ENCODE peak calls at places on chromosomes 2 and 18, in seven cellular contexts. I is GM12878, E is IMR-90, G is K562, O is A549, D is HepG2, L is H1. Q is an unnamed sample.

GRCh38 chr2:10382313-10383061 is 65.6 kb downstream of the ODC1 start:
- DNase-seq in I (peak), E (no peak), G (no peak), O (no peak), D (no peak), L (no peak), Q (no peak)

GRCh38 chr2:98664323-98664722 is 55.9 kb downstream of the UNC50 start:
- DNase-seq in I (no peak), E (no peak), G (no peak), O (no peak), D (no peak), L (no peak), Q (no peak)

GRCh38 chr2:234355798-234356365 is 141.0 kb downstream of the ARL4C start:
- DNase-seq in I (no peak), E (no peak), G (no peak), O (no peak), D (no peak), L (no peak), Q (no peak)

GRCh38 chr2:70525032-70525431 is 28.6 kb downstream of the TGFA start:
- DNase-seq in I (no peak), E (no peak), G (no peak), O (peak), D (peak), L (no peak), Q (no peak)

GRCh38 chr2:176139621-176140020 is 10.1 kb downstream of the HOXD8 start:
- DNase-seq in I (no peak), E (no peak), G (no peak), O (no peak), D (no peak), L (no peak), Q (peak)

GRCh38 chr2:215435261-215435808 is 533 bp downstream of the FN1 start:
- DNase-seq in I (no peak), E (no peak), G (peak), O (peak), D (no peak), L (no peak), Q (no peak)

GRCh38 chr2:24175631-24176030 is 778 bp downstream of the FAM228A start:
- DNase-seq in I (no peak), E (no peak), G (no peak), O (no peak), D (no peak), L (no peak), Q (peak)

GRCh38 chr2:54709341-54709809 is 14.1 kb upstream of the EML6 start:
- DNase-seq in I (no peak), E (no peak), G (no peak), O (no peak), D (no peak), L (no peak), Q (no peak)

GRCh38 chr2:176156959-176157498 is at the start of gene HOXD3:
- DNase-seq in I (no peak), E (no peak), G (no peak), O (no peak), D (no peak), L (no peak), Q (peak)

GRCh38 chr2:26299488-26300092 is 46.4 kb upstream of the SELENOI start:
- DNase-seq in I (peak), E (peak), G (no peak), O (no peak), D (peak), L (peak), Q (no peak)

GRCh38 chr18:7958081-7958896 is 391.2 kb downstream of the PTPRM start:
- DNase-seq in I (peak), E (peak), G (no peak), O (no peak), D (no peak), L (no peak), Q (no peak)

GRCh38 chr2:197309369-197310231 is 980 bp downstream of the ANKRD44 start:
- DNase-seq in I (no peak), E (no peak), G (no peak), O (no peak), D (no peak), L (peak), Q (peak)

GRCh38 chr2:138012082-138012481 is 47.8 kb downstream of the HNMT start:
- DNase-seq in I (no peak), E (no peak), G (peak), O (no peak), D (no peak), L (no peak), Q (no peak)

GRCh38 chr2:86622878-86623548 is 652 bp downstream of the RNF103 start:
- DNase-seq in I (no peak), E (no peak), G (peak), O (peak), D (no peak), L (peak), Q (peak)

GRCh38 chr2:121694398-121695178 is 42.1 kb downstream of the NIFK start:
- DNase-seq in I (no peak), E (peak), G (no peak), O (no peak), D (no peak), L (no peak), Q (no peak)

GRCh38 chr2:190338453-190338852 is 4.9 kb upstream of the INPP1 start:
- DNase-seq in I (no peak), E (no peak), G (no peak), O (no peak), D (no peak), L (no peak), Q (no peak)

GRCh38 chr2:233252227-233252626 is 754 bp downstream of the ATG16L1 start:
- DNase-seq in I (no peak), E (no peak), G (no peak), O (no peak), D (no peak), L (no peak), Q (no peak)

GRCh38 chr2:120517790-120518469 is 172.0 kb downstream of the INHBB start:
- DNase-seq in I (no peak), E (peak), G (no peak), O (no peak), D (no peak), L (no peak), Q (no peak)

GRCh38 chr2:237125967-237126366 is 40.3 kb downstream of the COPS8 start:
- DNase-seq in I (no peak), E (no peak), G (no peak), O (no peak), D (peak), L (no peak), Q (no peak)

GRCh38 chr2:173350383-173350782 is 4.3 kb upstream of the CDCA7 start:
- DNase-seq in I (no peak), E (no peak), G (no peak), O (no peak), D (no peak), L (no peak), Q (no peak)

GRCh38 chr2:241788572-241788971 is 11.9 kb downstream of the GAL3ST2 start:
- DNase-seq in I (peak), E (no peak), G (no peak), O (no peak), D (no peak), L (no peak), Q (no peak)

GRCh38 chr2:127106457-127106997 is 427 bp downstream of the BIN1 start:
- DNase-seq in I (no peak), E (peak), G (no peak), O (no peak), D (no peak), L (peak), Q (peak)

GRCh38 chr2:189783451-189783926 is 650 bp downstream of the ORMDL1 start:
- DNase-seq in I (peak), E (peak), G (no peak), O (no peak), D (peak), L (no peak), Q (peak)

GRCh38 chr2:208426414-208426813 is 19.8 kb downstream of the PTH2R start:
- DNase-seq in I (no peak), E (no peak), G (no peak), O (no peak), D (no peak), L (no peak), Q (no peak)

GRCh38 chr2:129761569-129762021 is 217.9 kb upstream of the RAB6C start:
- DNase-seq in I (no peak), E (no peak), G (no peak), O (no peak), D (no peak), L (no peak), Q (no peak)

GRCh38 chr2:151292546-151292945 is 3.1 kb upstream of the NMI start:
- DNase-seq in I (no peak), E (no peak), G (no peak), O (no peak), D (no peak), L (no peak), Q (no peak)

GRCh38 chr2:194333091-194333490 is 1323.9 kb upstream of the SLC39A10 start:
- DNase-seq in I (no peak), E (no peak), G (no peak), O (no peak), D (no peak), L (no peak), Q (no peak)

GRCh38 chr2:195404650-195405049 is 252.4 kb upstream of the SLC39A10 start:
- DNase-seq in I (no peak), E (no peak), G (no peak), O (no peak), D (no peak), L (no peak), Q (no peak)

GRCh38 chr2:191679818-191680600 is 2.1 kb downstream of the NABP1 start:
- DNase-seq in I (no peak), E (peak), G (no peak), O (peak), D (no peak), L (no peak), Q (no peak)

GRCh38 chr2:203802277-203803045 is 65.1 kb upstream of the CTLA4 start:
- DNase-seq in I (no peak), E (peak), G (no peak), O (no peak), D (no peak), L (no peak), Q (no peak)

DNA sequence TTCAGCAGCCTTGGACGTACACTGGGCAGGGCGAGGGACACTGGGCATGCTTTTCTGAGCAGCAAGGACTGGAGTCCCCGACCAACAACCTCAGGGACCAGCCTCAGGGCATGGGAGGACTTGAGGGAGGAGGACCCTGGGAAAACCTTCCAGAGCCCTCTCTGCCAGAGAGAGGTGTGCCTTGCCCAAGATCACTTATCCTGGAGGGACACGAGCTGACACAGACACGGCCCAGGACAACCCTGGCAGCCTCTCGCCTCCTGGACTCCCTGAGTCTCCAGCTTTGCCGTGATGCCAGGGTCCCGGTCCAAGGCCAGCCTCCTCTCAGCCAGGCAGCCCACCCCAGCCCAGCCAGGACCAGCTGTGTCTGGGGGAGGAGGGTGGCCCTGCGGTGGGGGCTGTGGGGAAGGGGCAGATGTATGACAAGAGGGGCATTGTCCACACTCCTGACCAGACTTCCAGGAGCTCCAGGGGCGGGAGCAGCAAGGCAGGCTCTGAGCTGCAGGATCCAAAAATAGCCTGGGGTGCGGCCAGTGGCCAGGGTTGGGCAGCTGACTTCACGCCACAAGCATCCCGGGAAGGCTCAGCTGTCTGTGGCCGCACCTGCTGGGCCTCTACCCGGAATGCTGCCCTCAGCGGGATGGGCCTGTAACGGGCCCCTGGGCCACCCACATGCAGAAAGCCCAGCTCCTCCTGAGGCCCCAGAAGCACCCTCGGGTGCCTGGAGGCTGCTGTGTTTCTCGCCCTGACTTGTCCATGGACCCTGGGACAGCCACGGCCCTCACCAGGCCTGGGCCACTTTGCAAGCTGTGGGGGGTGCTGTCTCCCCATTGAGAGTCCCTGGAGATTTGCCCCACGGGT is 65.5 kb upstream of the GPC1 start:
- DNase-seq in I (no peak), E (peak), G (no peak), O (peak), D (peak), L (no peak), Q (no peak)
- TF ChIP-seq RFX5 in I (no peak), E (no peak), G (no peak), O (no peak), D (no peak), L (no peak), Q (no peak)

DNA sequence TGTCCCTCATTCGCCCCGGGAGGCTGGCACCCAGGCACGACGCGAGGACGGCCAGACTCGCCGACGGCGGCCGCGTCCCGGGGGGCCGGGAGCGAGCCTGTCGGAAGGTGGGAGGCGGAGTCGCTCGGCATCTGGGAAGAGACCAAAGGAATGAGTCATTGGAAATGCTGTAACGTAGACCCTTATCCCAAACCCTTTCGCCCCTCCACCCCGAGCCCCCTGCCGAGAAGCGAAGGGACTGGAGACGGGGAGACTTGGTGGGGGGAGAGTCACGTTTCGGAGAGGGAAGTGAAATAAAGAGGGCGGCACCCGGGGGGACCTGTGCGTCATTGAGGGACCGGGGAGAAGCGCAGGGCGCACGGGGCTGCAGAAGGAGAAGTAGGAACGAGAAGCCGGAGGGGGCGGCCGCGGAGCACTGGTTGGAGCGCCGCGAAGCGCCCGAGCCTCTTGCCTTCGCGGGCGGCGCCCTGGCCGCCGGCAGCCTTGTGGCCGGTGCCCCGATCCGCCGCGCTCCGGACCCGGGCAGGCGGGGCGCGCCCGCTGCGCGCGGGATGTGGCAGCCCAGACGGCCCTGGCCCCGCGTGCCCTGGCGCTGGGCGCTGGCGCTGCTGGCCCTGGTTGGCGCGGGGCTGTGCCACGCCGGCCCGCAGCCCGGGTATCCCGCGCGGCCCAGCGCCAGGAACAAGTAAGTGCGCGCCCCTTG is at the start of gene EMILIN2:
- DNase-seq in I (no peak), E (peak), G (peak), O (no peak), D (no peak), L (peak), Q (peak)
- TF ChIP-seq RFX5 in I (no peak), E (no peak), G (no peak), O (no peak), D (no peak), L (no peak), Q (no peak)

DNA sequence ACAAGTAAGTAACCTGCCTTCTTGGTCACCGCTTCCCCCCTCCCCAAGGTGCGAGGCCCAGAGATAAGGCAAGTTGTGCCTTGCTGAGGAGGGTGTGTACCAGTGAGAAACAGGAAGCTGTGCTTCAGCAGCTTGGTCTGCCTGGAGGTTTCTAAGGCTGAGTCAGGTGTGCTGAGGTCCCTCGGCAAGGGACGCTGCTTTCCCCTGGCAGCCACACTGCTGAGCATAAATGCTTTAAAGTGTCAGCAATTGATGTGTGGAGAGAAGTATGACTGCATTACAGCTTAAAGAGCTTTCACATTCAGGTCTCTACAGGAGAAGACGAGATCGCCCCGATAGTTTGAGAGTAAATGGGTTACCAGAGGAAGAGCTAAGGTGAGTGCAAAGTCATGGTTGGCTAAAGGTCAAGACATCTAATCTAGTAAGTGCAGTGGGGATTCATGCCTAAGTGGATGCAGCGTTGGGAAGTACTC is 86.9 kb downstream of the LIMS1 start:
- DNase-seq in I (no peak), E (peak), G (peak), O (no peak), D (no peak), L (peak), Q (no peak)
- TF ChIP-seq RFX5 in I (no peak), E (no peak), G (no peak), O (no peak), D (no peak), L (no peak), Q (no peak)

GRCh38 chr2:105038383-105039061 is 653 bp downstream of the MRPS9 start:
- DNase-seq in I (no peak), E (peak), G (no peak), O (peak), D (no peak), L (no peak), Q (peak)
- TF ChIP-seq RFX5 in I (no peak), E (no peak), G (no peak), O (no peak), D (no peak), L (no peak), Q (no peak)